ENCODE peak calls at places on chromosomes 5 and 9, in five cellular contexts. L is lung, V is endothelial cell of umbilical vein, I is gastrocnemius medialis, K is psoas muscle. N is an unnamed sample. For H3K4me1, the result is how much of the 10 kb centered on the place peaks cover.

GRCh38 chr9:68978054-68978453 is 35.9 kb downstream of the PRKACG start:
- DNase-seq in L (no peak), V (no peak), I (no peak), K (no peak), N (no peak)

GRCh38 chr5:6788439-6788838 is 75.2 kb downstream of the TENT4A start:
- DNase-seq in L (no peak), V (no peak), I (no peak), K (no peak), N (no peak)

GRCh38 chr9:126761274-126761673 is 43.6 kb upstream of the ZBTB43 start:
- DNase-seq in L (no peak), V (no peak), I (no peak), K (no peak), N (no peak)

GRCh38 chr5:127697894-127698600 is 5.1 kb upstream of the CCDC192 start:
- DNase-seq in L (no peak), V (no peak), I (no peak), K (no peak), N (no peak)

GRCh38 chr5:176619569-176620332 is 9.8 kb upstream of the GPRIN1 start:
- DNase-seq in L (no peak), V (no peak), I (no peak), K (no peak), N (no peak)

GRCh38 chr5:142301487-142302035 is 23.3 kb downstream of the SPRY4 start:
- DNase-seq in L (no peak), V (no peak), I (no peak), K (no peak), N (no peak)

GRCh38 chr9:137162505-137163100 is 7.2 kb downstream of the LRRC26 start:
- DNase-seq in L (no peak), V (no peak), I (no peak), K (no peak), N (no peak)

GRCh38 chr9:649128-650074 is 192.1 kb upstream of the DMRT1 start:
- DNase-seq in L (no peak), V (no peak), I (no peak), K (no peak), N (no peak)

GRCh38 chr5:95858023-95858461 is 35.5 kb upstream of the GLRX start:
- DNase-seq in L (peak), V (peak), I (no peak), K (no peak), N (peak)

GRCh38 chr5:63963080-63963735 is 963 bp upstream of the HTR1A start:
- DNase-seq in L (peak), V (peak), I (no peak), K (no peak), N (no peak)

GRCh38 chr9:111438576-111439235 is 45.5 kb downstream of the ECPAS start:
- DNase-seq in L (no peak), V (peak), I (no peak), K (no peak), N (no peak)

GRCh38 chr9:115978739-115979138 is 174.9 kb upstream of the PAPPA start:
- DNase-seq in L (no peak), V (peak), I (no peak), K (no peak), N (no peak)

GRCh38 chr5:109711681-109712080 is 22.0 kb downstream of the MAN2A1 start:
- DNase-seq in L (no peak), V (no peak), I (no peak), K (no peak), N (no peak)

GRCh38 chr5:108536321-108536720 is 154.4 kb upstream of the FBXL17 start:
- DNase-seq in L (no peak), V (no peak), I (no peak), K (no peak), N (no peak)

GRCh38 chr5:87136096-87136495 is 131.6 kb upstream of the RASA1 start:
- DNase-seq in L (no peak), V (no peak), I (no peak), K (no peak), N (no peak)

GRCh38 chr5:87139795-87140194 is 127.9 kb upstream of the RASA1 start:
- DNase-seq in L (no peak), V (no peak), I (no peak), K (no peak), N (no peak)

GRCh38 chr5:87137280-87137679 is 130.4 kb upstream of the RASA1 start:
- DNase-seq in L (no peak), V (no peak), I (no peak), K (peak), N (peak)

GRCh38 chr5:87136733-87137132 is 130.9 kb upstream of the RASA1 start:
- DNase-seq in L (no peak), V (no peak), I (no peak), K (no peak), N (no peak)

GRCh38 chr5:87138091-87138819 is 129.4 kb upstream of the RASA1 start:
- DNase-seq in L (no peak), V (no peak), I (no peak), K (no peak), N (no peak)
- H3K27ac ChIP-seq in L (no peak), V (no peak), I (no peak), K (no peak), N (peak)

DNA sequence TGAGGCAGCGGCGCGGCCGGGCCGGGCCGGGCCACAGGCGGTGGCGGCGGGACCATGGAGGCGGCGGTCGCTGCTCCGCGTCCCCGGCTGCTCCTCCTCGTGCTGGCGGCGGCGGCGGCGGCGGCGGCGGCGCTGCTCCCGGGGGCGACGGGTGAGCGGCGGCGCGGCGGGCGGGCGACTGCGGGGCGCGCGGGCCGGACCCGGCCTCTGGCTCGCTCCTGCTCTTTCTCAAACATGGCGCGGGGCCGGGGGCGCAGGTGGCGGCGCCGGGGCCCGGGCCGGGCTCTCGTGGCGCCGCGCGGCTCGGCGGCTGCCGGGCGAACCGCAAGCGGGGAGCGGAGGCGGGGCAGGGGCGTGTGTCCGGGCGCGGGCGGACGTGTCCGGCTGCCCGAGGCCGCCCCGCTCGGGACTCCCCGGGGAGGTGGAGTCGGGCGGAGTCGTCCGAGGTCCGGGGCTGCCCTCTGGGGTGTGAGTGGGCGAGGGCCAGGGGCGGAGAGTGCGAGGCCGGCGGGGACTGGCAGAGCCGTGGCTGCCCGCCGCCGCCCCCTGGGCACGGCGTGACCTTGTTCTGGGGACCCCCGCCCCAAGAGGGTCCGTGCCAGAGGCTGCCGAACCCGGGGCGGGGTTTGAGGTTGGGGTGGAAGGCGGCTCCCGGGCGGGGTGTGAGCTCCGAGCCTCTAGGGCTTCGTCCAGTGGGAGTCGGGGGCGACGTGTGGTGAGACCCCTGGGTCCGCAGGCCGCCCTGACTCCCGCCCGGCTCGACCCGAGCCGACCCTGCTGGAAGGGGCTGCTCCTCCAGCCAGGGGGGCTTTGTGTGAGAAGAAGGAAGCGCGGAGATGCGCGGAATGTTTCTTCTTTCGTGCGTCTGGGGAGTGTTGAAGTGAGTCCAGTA is 485 bp downstream of the TGFBR1 start:
- DNase-seq in L (peak), V (peak), I (peak), K (peak), N (peak)
- H3K4me1 ChIP-seq in L (under half), V (under half), I (under half), K (under half), N (half or more)

DNA sequence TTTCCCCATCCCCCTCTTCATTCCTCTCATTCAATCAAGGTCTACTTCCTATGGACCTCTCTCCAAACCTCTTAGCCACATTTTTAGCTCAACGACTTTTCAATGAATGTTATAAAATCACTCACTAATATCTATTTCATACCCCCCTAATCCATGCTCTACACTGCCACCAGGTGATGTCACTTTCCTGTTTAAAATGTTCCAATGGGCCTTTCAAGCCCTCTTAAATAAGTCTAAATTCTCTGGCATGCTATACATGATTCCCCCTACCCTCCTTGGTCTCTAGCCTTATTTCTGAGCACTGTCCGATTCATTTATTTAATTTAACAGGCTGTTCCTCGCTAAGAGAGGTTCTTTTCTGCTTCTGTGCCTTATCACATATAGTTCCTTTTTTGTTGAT is 9.3 kb downstream of the ABHD17B start:
- DNase-seq in L (no peak), V (no peak), I (no peak), K (no peak), N (no peak)
- H3K4me3 ChIP-seq in L (no peak), V (no peak), I (no peak), K (no peak), N (no peak)

GRCh38 chr9:19160085-19160484 is 32.8 kb upstream of the PLIN2 start:
- DNase-seq in L (no peak), V (no peak), I (no peak), K (no peak), N (no peak)

GRCh38 chr9:19162956-19163355 is 35.7 kb upstream of the PLIN2 start:
- DNase-seq in L (no peak), V (no peak), I (peak), K (peak), N (peak)

GRCh38 chr9:19161257-19162025 is 34.1 kb upstream of the PLIN2 start:
- DNase-seq in L (peak), V (peak), I (peak), K (no peak), N (no peak)

GRCh38 chr9:19156805-19157204 is 29.5 kb upstream of the PLIN2 start:
- DNase-seq in L (no peak), V (no peak), I (no peak), K (peak), N (peak)

GRCh38 chr9:19162026-19162366 is 34.7 kb upstream of the PLIN2 start:
- DNase-seq in L (no peak), V (no peak), I (no peak), K (no peak), N (no peak)
- H3K27ac ChIP-seq in L (peak), V (no peak), I (peak), K (peak), N (peak)

N was measured in left ventricle myocardium inferior.